ENCODE peak calls at places on chromosomes 16 and 17, in ten cellular contexts. One of them, this sample, is unnamed.
A peak's percentile ranks its signal among the peaks of the same experiment; 100 is the strongest.

GRCh38 chr16:70594569-70594968 is 51.8 kb upstream of the IL34 start:
- DNase-seq in T-helper 9 cell: no peak
- DNase-seq in renal cortical epithelial cell: peak; percentile 23
- DNase-seq in heart left ventricle: peak; percentile 59
- DNase-seq in H7: no peak
- DNase-seq in SJCRH30: no peak
- DNase-seq in mesendoderm: no peak
- DNase-seq in EL: no peak
- DNase-seq in NCI-H524: no peak
- DNase-seq in T-cell: no peak
- DNase-seq in this sample: no peak

GRCh38 chr16:71917900-71918299 is 22.6 kb downstream of the IST1 start:
- DNase-seq in T-helper 9 cell: no peak
- DNase-seq in renal cortical epithelial cell: no peak
- DNase-seq in heart left ventricle: no peak
- DNase-seq in H7: no peak
- DNase-seq in SJCRH30: no peak
- DNase-seq in mesendoderm: no peak
- DNase-seq in EL: peak; percentile 64
- DNase-seq in NCI-H524: no peak
- DNase-seq in T-cell: no peak
- DNase-seq in this sample: no peak

GRCh38 chr16:49788505-49788904 is 67.4 kb downstream of the ZNF423 start:
- DNase-seq in T-helper 9 cell: no peak
- DNase-seq in renal cortical epithelial cell: no peak
- DNase-seq in heart left ventricle: no peak
- DNase-seq in H7: no peak
- DNase-seq in SJCRH30: no peak
- DNase-seq in mesendoderm: no peak
- DNase-seq in EL: no peak
- DNase-seq in NCI-H524: no peak
- DNase-seq in T-cell: no peak
- DNase-seq in this sample: no peak

GRCh38 chr17:44557653-44558285 is 485 bp downstream of the FZD2 start:
- DNase-seq in T-helper 9 cell: no peak
- DNase-seq in renal cortical epithelial cell: no peak
- DNase-seq in heart left ventricle: no peak
- DNase-seq in H7: peak; percentile 70
- DNase-seq in SJCRH30: peak; percentile 31
- DNase-seq in mesendoderm: peak; percentile 71
- DNase-seq in EL: peak; percentile 66
- DNase-seq in NCI-H524: peak; percentile 19
- DNase-seq in T-cell: peak; percentile 43
- DNase-seq in this sample: peak; percentile 89

GRCh38 chr16:22300427-22301071 is 3.3 kb downstream of the POLR3E start:
- DNase-seq in T-helper 9 cell: no peak
- DNase-seq in renal cortical epithelial cell: peak; percentile 46
- DNase-seq in heart left ventricle: peak; percentile 78
- DNase-seq in H7: peak; percentile 83
- DNase-seq in SJCRH30: peak; percentile 39
- DNase-seq in mesendoderm: peak; percentile 59
- DNase-seq in EL: peak; percentile 53
- DNase-seq in NCI-H524: peak; percentile 30
- DNase-seq in T-cell: peak; percentile 56
- DNase-seq in this sample: peak; percentile 80

GRCh38 chr16:10868562-10869469 is 8.2 kb upstream of the CIITA start:
- DNase-seq in T-helper 9 cell: no peak
- DNase-seq in renal cortical epithelial cell: no peak
- DNase-seq in heart left ventricle: peak; percentile 70
- DNase-seq in H7: no peak
- DNase-seq in SJCRH30: no peak
- DNase-seq in mesendoderm: no peak
- DNase-seq in EL: no peak
- DNase-seq in NCI-H524: no peak
- DNase-seq in T-cell: no peak
- DNase-seq in this sample: no peak

GRCh38 chr17:66002063-66002585 is 189.8 kb downstream of the CEP112 start:
- DNase-seq in T-helper 9 cell: no peak
- DNase-seq in renal cortical epithelial cell: no peak
- DNase-seq in heart left ventricle: no peak
- DNase-seq in H7: no peak
- DNase-seq in SJCRH30: no peak
- DNase-seq in mesendoderm: no peak
- DNase-seq in EL: no peak
- DNase-seq in NCI-H524: no peak
- DNase-seq in T-cell: no peak
- DNase-seq in this sample: no peak

GRCh38 chr17:36001862-36002603 is 680 bp upstream of the CCL15 start:
- DNase-seq in T-helper 9 cell: no peak
- DNase-seq in renal cortical epithelial cell: peak; percentile 44
- DNase-seq in heart left ventricle: no peak
- DNase-seq in H7: no peak
- DNase-seq in SJCRH30: no peak
- DNase-seq in mesendoderm: no peak
- DNase-seq in EL: no peak
- DNase-seq in NCI-H524: no peak
- DNase-seq in T-cell: no peak
- DNase-seq in this sample: no peak

GRCh38 chr17:43092891-43093290 is 32.3 kb downstream of the BRCA1 start:
- DNase-seq in T-helper 9 cell: no peak
- DNase-seq in renal cortical epithelial cell: no peak
- DNase-seq in heart left ventricle: no peak
- DNase-seq in H7: no peak
- DNase-seq in SJCRH30: no peak
- DNase-seq in mesendoderm: no peak
- DNase-seq in EL: no peak
- DNase-seq in NCI-H524: no peak
- DNase-seq in T-cell: no peak
- DNase-seq in this sample: no peak

GRCh38 chr16:22304411-22304810 is 7.2 kb downstream of the POLR3E start:
- DNase-seq in T-helper 9 cell: no peak
- DNase-seq in renal cortical epithelial cell: no peak
- DNase-seq in heart left ventricle: no peak
- DNase-seq in H7: peak; percentile 27
- DNase-seq in SJCRH30: no peak
- DNase-seq in mesendoderm: no peak
- DNase-seq in EL: no peak
- DNase-seq in NCI-H524: no peak
- DNase-seq in T-cell: no peak
- DNase-seq in this sample: peak; percentile 37

GRCh38 chr17:19683117-19683516 is 33.3 kb downstream of the SLC47A2 start:
- DNase-seq in T-helper 9 cell: no peak
- DNase-seq in renal cortical epithelial cell: no peak
- DNase-seq in heart left ventricle: no peak
- DNase-seq in H7: no peak
- DNase-seq in SJCRH30: no peak
- DNase-seq in mesendoderm: no peak
- DNase-seq in EL: no peak
- DNase-seq in NCI-H524: no peak
- DNase-seq in T-cell: no peak
- DNase-seq in this sample: no peak

GRCh38 chr17:77459018-77459755 is 318.4 kb downstream of the SEC14L1 start:
- DNase-seq in T-helper 9 cell: no peak
- DNase-seq in renal cortical epithelial cell: no peak
- DNase-seq in heart left ventricle: no peak
- DNase-seq in H7: no peak
- DNase-seq in SJCRH30: no peak
- DNase-seq in mesendoderm: no peak
- DNase-seq in EL: no peak
- DNase-seq in NCI-H524: no peak
- DNase-seq in T-cell: no peak
- DNase-seq in this sample: no peak

GRCh38 chr17:7711356-7711755 is 6.2 kb upstream of the DNAH2 start:
- DNase-seq in T-helper 9 cell: no peak
- DNase-seq in renal cortical epithelial cell: no peak
- DNase-seq in heart left ventricle: no peak
- DNase-seq in H7: peak; percentile 84
- DNase-seq in SJCRH30: no peak
- DNase-seq in mesendoderm: peak; percentile 56
- DNase-seq in EL: no peak
- DNase-seq in NCI-H524: no peak
- DNase-seq in T-cell: no peak
- DNase-seq in this sample: peak; percentile 84

GRCh38 chr16:7391694-7392093 is 59.0 kb downstream of the RBFOX1 start:
- DNase-seq in T-helper 9 cell: no peak
- DNase-seq in renal cortical epithelial cell: no peak
- DNase-seq in heart left ventricle: no peak
- DNase-seq in H7: no peak
- DNase-seq in SJCRH30: no peak
- DNase-seq in mesendoderm: no peak
- DNase-seq in EL: no peak
- DNase-seq in NCI-H524: no peak
- DNase-seq in T-cell: no peak
- DNase-seq in this sample: no peak

GRCh38 chr16:55703003-55704001 is 47.5 kb downstream of the SLC6A2 start:
- DNase-seq in T-helper 9 cell: no peak
- DNase-seq in renal cortical epithelial cell: peak; percentile 57
- DNase-seq in heart left ventricle: no peak
- DNase-seq in H7: peak; percentile 38
- DNase-seq in SJCRH30: peak; percentile 31
- DNase-seq in mesendoderm: peak; percentile 62
- DNase-seq in EL: peak; percentile 46
- DNase-seq in NCI-H524: no peak
- DNase-seq in T-cell: no peak
- DNase-seq in this sample: peak; percentile 51

GRCh38 chr17:39950871-39951348 is 11.9 kb upstream of the GSDMA start:
- DNase-seq in T-helper 9 cell: no peak
- DNase-seq in renal cortical epithelial cell: no peak
- DNase-seq in heart left ventricle: peak; percentile 58
- DNase-seq in H7: no peak
- DNase-seq in SJCRH30: peak; percentile 62
- DNase-seq in mesendoderm: no peak
- DNase-seq in EL: no peak
- DNase-seq in NCI-H524: peak; percentile 20
- DNase-seq in T-cell: no peak
- DNase-seq in this sample: no peak

GRCh38 chr17:954431-955164 is 25.0 kb downstream of the NXN start:
- DNase-seq in T-helper 9 cell: no peak
- DNase-seq in renal cortical epithelial cell: peak; percentile 68
- DNase-seq in heart left ventricle: no peak
- DNase-seq in H7: peak; percentile 73
- DNase-seq in SJCRH30: peak; percentile 51
- DNase-seq in mesendoderm: no peak
- DNase-seq in EL: peak; percentile 50
- DNase-seq in NCI-H524: no peak
- DNase-seq in T-cell: no peak
- DNase-seq in this sample: peak; percentile 74

GRCh38 chr17:81508639-81509047 is 4.0 kb downstream of the ACTG1 start:
- DNase-seq in T-helper 9 cell: no peak
- DNase-seq in renal cortical epithelial cell: peak; percentile 57
- DNase-seq in heart left ventricle: no peak
- DNase-seq in H7: peak; percentile 52
- DNase-seq in SJCRH30: no peak
- DNase-seq in mesendoderm: peak; percentile 74
- DNase-seq in EL: peak; percentile 78
- DNase-seq in NCI-H524: no peak
- DNase-seq in T-cell: no peak
- DNase-seq in this sample: peak; percentile 78

GRCh38 chr16:74698220-74698619 is 2.4 kb downstream of the MLKL start:
- DNase-seq in T-helper 9 cell: no peak
- DNase-seq in renal cortical epithelial cell: peak; percentile 18
- DNase-seq in heart left ventricle: no peak
- DNase-seq in H7: no peak
- DNase-seq in SJCRH30: no peak
- DNase-seq in mesendoderm: no peak
- DNase-seq in EL: peak; percentile 22
- DNase-seq in NCI-H524: no peak
- DNase-seq in T-cell: no peak
- DNase-seq in this sample: no peak

GRCh38 chr16:75320435-75320834 is 69.0 kb upstream of the BCAR1 start:
- DNase-seq in T-helper 9 cell: no peak
- DNase-seq in renal cortical epithelial cell: no peak
- DNase-seq in heart left ventricle: no peak
- DNase-seq in H7: peak; percentile 51
- DNase-seq in SJCRH30: peak; percentile 17
- DNase-seq in mesendoderm: peak; percentile 50
- DNase-seq in EL: no peak
- DNase-seq in NCI-H524: no peak
- DNase-seq in T-cell: no peak
- DNase-seq in this sample: peak; percentile 64

GRCh38 chr16:86685071-86685470 is 106.7 kb downstream of the FOXL1 start:
- DNase-seq in T-helper 9 cell: no peak
- DNase-seq in renal cortical epithelial cell: no peak
- DNase-seq in heart left ventricle: no peak
- DNase-seq in H7: no peak
- DNase-seq in SJCRH30: no peak
- DNase-seq in mesendoderm: no peak
- DNase-seq in EL: no peak
- DNase-seq in NCI-H524: no peak
- DNase-seq in T-cell: no peak
- DNase-seq in this sample: no peak

GRCh38 chr17:80117491-80118401 is 16.4 kb downstream of the GAA start:
- DNase-seq in T-helper 9 cell: no peak
- DNase-seq in renal cortical epithelial cell: no peak
- DNase-seq in heart left ventricle: no peak
- DNase-seq in H7: peak; percentile 51
- DNase-seq in SJCRH30: no peak
- DNase-seq in mesendoderm: no peak
- DNase-seq in EL: no peak
- DNase-seq in NCI-H524: no peak
- DNase-seq in T-cell: no peak
- DNase-seq in this sample: peak; percentile 52

GRCh38 chr17:82959990-82960418 is 119.4 kb upstream of the METRNL start:
- DNase-seq in T-helper 9 cell: no peak
- DNase-seq in renal cortical epithelial cell: no peak
- DNase-seq in heart left ventricle: no peak
- DNase-seq in H7: no peak
- DNase-seq in SJCRH30: peak; percentile 6
- DNase-seq in mesendoderm: no peak
- DNase-seq in EL: no peak
- DNase-seq in NCI-H524: no peak
- DNase-seq in T-cell: no peak
- DNase-seq in this sample: no peak

GRCh38 chr16:860891-861290 is 60.4 kb upstream of the GNG13 start:
- DNase-seq in T-helper 9 cell: no peak
- DNase-seq in renal cortical epithelial cell: no peak
- DNase-seq in heart left ventricle: no peak
- DNase-seq in H7: no peak
- DNase-seq in SJCRH30: no peak
- DNase-seq in mesendoderm: no peak
- DNase-seq in EL: no peak
- DNase-seq in NCI-H524: no peak
- DNase-seq in T-cell: no peak
- DNase-seq in this sample: no peak

GRCh38 chr16:71855937-71856662 is 10.3 kb downstream of the ATXN1L start:
- DNase-seq in T-helper 9 cell: no peak
- DNase-seq in renal cortical epithelial cell: no peak
- DNase-seq in heart left ventricle: no peak
- DNase-seq in H7: no peak
- DNase-seq in SJCRH30: no peak
- DNase-seq in mesendoderm: no peak
- DNase-seq in EL: no peak
- DNase-seq in NCI-H524: no peak
- DNase-seq in T-cell: no peak
- DNase-seq in this sample: no peak

GRCh38 chr17:5000237-5000639 is 2.5 kb downstream of the KIF1C start:
- DNase-seq in T-helper 9 cell: no peak
- DNase-seq in renal cortical epithelial cell: no peak
- DNase-seq in heart left ventricle: peak; percentile 96
- DNase-seq in H7: peak; percentile 71
- DNase-seq in SJCRH30: no peak
- DNase-seq in mesendoderm: peak; percentile 18
- DNase-seq in EL: no peak
- DNase-seq in NCI-H524: no peak
- DNase-seq in T-cell: no peak
- DNase-seq in this sample: no peak

GRCh38 chr17:31733326-31733725 is 125.7 kb downstream of the COPRS start:
- DNase-seq in T-helper 9 cell: no peak
- DNase-seq in renal cortical epithelial cell: no peak
- DNase-seq in heart left ventricle: no peak
- DNase-seq in H7: peak; percentile 35
- DNase-seq in SJCRH30: no peak
- DNase-seq in mesendoderm: peak; percentile 68
- DNase-seq in EL: no peak
- DNase-seq in NCI-H524: no peak
- DNase-seq in T-cell: no peak
- DNase-seq in this sample: peak; percentile 87

GRCh38 chr16:67571464-67571863 is 9.1 kb downstream of the CTCF start:
- DNase-seq in T-helper 9 cell: no peak
- DNase-seq in renal cortical epithelial cell: no peak
- DNase-seq in heart left ventricle: no peak
- DNase-seq in H7: no peak
- DNase-seq in SJCRH30: no peak
- DNase-seq in mesendoderm: no peak
- DNase-seq in EL: peak; percentile 45
- DNase-seq in NCI-H524: no peak
- DNase-seq in T-cell: no peak
- DNase-seq in this sample: no peak

This sample was measured in endodermal cell.